ENCODE peak calls at places on chromosome 13, in seven cellular contexts. N is stimulated activated CD4-positive, alpha-beta T cell treated with anti-CD3 and anti-CD28 coated beads, Interleukin-15, amount 100 ng/mL, for 1 hour; L is fibroblast of pulmonary artery; Q is NCI-H748 treated with DMSO at 0.1 percent for 48 hours; U is GM03348; O is nephron progenitor cell; H is brain microvascular endothelial cell. W is an unnamed sample.

GRCh38 chr13:76993473-76993872 is 1.6 kb downstream of the CLN5 start:
- DNase-seq in N (no peak), L (no peak), Q (no peak), U (no peak), O (no peak), H (no peak), W (no peak)

GRCh38 chr13:29131881-29132668 is 311.9 kb downstream of the MTUS2 start:
- DNase-seq in N (no peak), L (no peak), Q (no peak), U (no peak), O (no peak), H (no peak), W (no peak)

GRCh38 chr13:49357694-49358093 is 86.2 kb downstream of the CAB39L start:
- DNase-seq in N (no peak), L (peak; percentile 30), Q (no peak), U (peak; percentile 64), O (no peak), H (peak; percentile 67), W (no peak)

GRCh38 chr13:105847532-105848295 is 687.7 kb downstream of the EFNB2 start:
- DNase-seq in N (no peak), L (peak; percentile 3), Q (peak; percentile 84), U (no peak), O (no peak), H (no peak), W (no peak)

GRCh38 chr13:110254151-110254679 is 52.7 kb downstream of the COL4A1 start:
- DNase-seq in N (no peak), L (no peak), Q (no peak), U (no peak), O (no peak), H (no peak), W (no peak)

GRCh38 chr13:58933475-58933874 is 1230.3 kb downstream of the DIAPH3 start:
- DNase-seq in N (no peak), L (no peak), Q (no peak), U (no peak), O (no peak), H (no peak), W (no peak)

GRCh38 chr13:112705286-112705685 is 15.4 kb downstream of the ATP11A start:
- DNase-seq in N (no peak), L (no peak), Q (no peak), U (no peak), O (no peak), H (no peak), W (no peak)

GRCh38 chr13:33751151-33751550 is 66.8 kb upstream of the RFC3 start:
- DNase-seq in N (no peak), L (peak; percentile 79), Q (no peak), U (peak; percentile 74), O (no peak), H (peak; percentile 12), W (no peak)

GRCh38 chr13:114089751-114090400 is 42.5 kb downstream of the RASA3 start:
- DNase-seq in N (no peak), L (no peak), Q (peak; percentile 48), U (no peak), O (no peak), H (no peak), W (no peak)

GRCh38 chr13:85650613-85651012 is 148.6 kb downstream of the SLITRK6 start:
- DNase-seq in N (no peak), L (no peak), Q (no peak), U (no peak), O (no peak), H (no peak), W (no peak)

GRCh38 chr13:99982741-99983400 is 1.3 kb downstream of the ZIC2 start:
- DNase-seq in N (no peak), L (no peak), Q (no peak), U (no peak), O (no peak), H (no peak), W (no peak)

GRCh38 chr13:91355099-91355825 is 7.8 kb downstream of the MIR17HG start:
- DNase-seq in N (no peak), L (no peak), Q (no peak), U (no peak), O (no peak), H (no peak), W (no peak)

GRCh38 chr13:109182777-109183465 is 553.5 kb downstream of the MYO16 start:
- DNase-seq in N (no peak), L (no peak), Q (no peak), U (no peak), O (no peak), H (peak; percentile 24), W (no peak)

GRCh38 chr13:39818953-39819352 is 163.5 kb downstream of the COG6 start:
- DNase-seq in N (no peak), L (peak; percentile 3), Q (no peak), U (no peak), O (no peak), H (peak; percentile 91), W (no peak)

W was measured in Kasumi-1.